ENCODE peak calls at places on chromosomes 5 and 9, in six cellular contexts. X is IMR-90, T is PC-3, U is endothelial cell of umbilical vein, V is sigmoid colon, F is GM23248. G is an unnamed sample.

GRCh38 chr5:132837868-132838267 is 7.4 kb upstream of the SHROOM1 start:
- DNase-seq in X (no peak), T (peak; percentile 48), U (no peak), V (no peak), F (no peak), G (no peak)

GRCh38 chr9:133999866-134000265 is 7.7 kb upstream of the VAV2 start:
- DNase-seq in X (no peak), T (no peak), U (no peak), V (no peak), F (no peak), G (no peak)

GRCh38 chr5:58357121-58357520 is 102.8 kb downstream of the PLK2 start:
- DNase-seq in X (peak; percentile 78), T (no peak), U (no peak), V (no peak), F (peak; percentile 44), G (no peak)

GRCh38 chr5:66361070-66361469 is 217.0 kb downstream of the SREK1 start:
- DNase-seq in X (no peak), T (no peak), U (no peak), V (no peak), F (no peak), G (no peak)

GRCh38 chr5:50927953-50928352 is 261.5 kb downstream of the PARP8 start:
- DNase-seq in X (no peak), T (no peak), U (no peak), V (no peak), F (no peak), G (no peak)

GRCh38 chr5:42423285-42424152 is at the start of gene GHR:
- DNase-seq in X (peak; percentile 88), T (peak; percentile 94), U (peak; percentile 89), V (peak; percentile 93), F (peak; percentile 95), G (peak; percentile 85)

GRCh38 chr9:132698989-132699388 is 28.7 kb downstream of the GTF3C4 start:
- DNase-seq in X (no peak), T (no peak), U (peak; percentile 93), V (no peak), F (no peak), G (no peak)

GRCh38 chr5:180779985-180780610 is 22.5 kb downstream of the MGAT1 start:
- DNase-seq in X (no peak), T (no peak), U (no peak), V (no peak), F (no peak), G (no peak)

GRCh38 chr9:16602494-16602893 is 268.0 kb downstream of the BNC2 start:
- DNase-seq in X (no peak), T (no peak), U (no peak), V (no peak), F (no peak), G (no peak)

GRCh38 chr9:132288371-132288770 is 66.4 kb downstream of the SETX start:
- DNase-seq in X (peak; percentile 77), T (no peak), U (no peak), V (no peak), F (peak; percentile 67), G (no peak)

GRCh38 chr5:16412556-16412955 is 53.0 kb downstream of the ZNF622 start:
- DNase-seq in X (no peak), T (no peak), U (no peak), V (no peak), F (peak; percentile 26), G (no peak)

GRCh38 chr9:131410051-131410491 is 16.2 kb downstream of the PRRC2B start:
- DNase-seq in X (peak; percentile 55), T (no peak), U (no peak), V (no peak), F (no peak), G (no peak)

GRCh38 chr5:43154424-43154823 is 33.7 kb downstream of the ZNF131 start:
- DNase-seq in X (no peak), T (no peak), U (no peak), V (no peak), F (no peak), G (no peak)

GRCh38 chr9:126882746-126883145 is 22.3 kb downstream of the ZBTB34 start:
- DNase-seq in X (no peak), T (no peak), U (no peak), V (no peak), F (no peak), G (no peak)

GRCh38 chr9:33778700-33779351 is 16.5 kb upstream of the PRSS3 start:
- DNase-seq in X (peak; percentile 59), T (peak; percentile 84), U (peak; percentile 73), V (no peak), F (peak; percentile 70), G (no peak)

GRCh38 chr5:157335534-157336422 is 69.9 kb downstream of the CYFIP2 start:
- DNase-seq in X (peak; percentile 76), T (peak; percentile 53), U (no peak), V (no peak), F (peak; percentile 64), G (peak; percentile 38)

GRCh38 chr5:6176294-6176693 is 202.1 kb downstream of the MED10 start:
- DNase-seq in X (no peak), T (no peak), U (no peak), V (no peak), F (no peak), G (no peak)

GRCh38 chr5:77076961-77077820 is 9.9 kb downstream of the ZBED3 start:
- DNase-seq in X (peak; percentile 58), T (no peak), U (peak; percentile 61), V (peak; percentile 83), F (peak; percentile 85), G (peak; percentile 39)

GRCh38 chr5:124790261-124790894 is 43.9 kb upstream of the ZNF608 start:
- DNase-seq in X (peak; percentile 55), T (peak; percentile 29), U (peak; percentile 21), V (no peak), F (peak; percentile 62), G (peak; percentile 39)

GRCh38 chr9:37916471-37917314 is 12.8 kb upstream of the SLC25A51 start:
- DNase-seq in X (no peak), T (no peak), U (peak; percentile 76), V (peak; percentile 60), F (no peak), G (no peak)

GRCh38 chr9:37913480-37914153 is 9.7 kb upstream of the SLC25A51 start:
- DNase-seq in X (peak; percentile 72), T (peak; percentile 86), U (peak; percentile 84), V (peak; percentile 87), F (peak; percentile 77), G (peak; percentile 34)

GRCh38 chr9:37915911-37916470 is 12.1 kb upstream of the SLC25A51 start:
- DNase-seq in X (no peak), T (no peak), U (no peak), V (peak; percentile 29), F (no peak), G (no peak)

GRCh38 chr9:37914701-37915358 is 10.9 kb upstream of the SLC25A51 start:
- DNase-seq in X (no peak), T (no peak), U (no peak), V (no peak), F (no peak), G (no peak)

GRCh38 chr9:37914154-37914551 is 10.2 kb upstream of the SLC25A51 start:
- DNase-seq in X (no peak), T (no peak), U (no peak), V (no peak), F (no peak), G (no peak)
- H3K27me3 ChIP-seq in X (no peaks in the 10 kb centered on the region), T (no peaks in the 10 kb centered on the region), U (no peaks in the 10 kb centered on the region), V (no peaks in the 10 kb centered on the region), F (no peaks in the 10 kb centered on the region), G (no peaks in the 10 kb centered on the region)

GRCh38 chr9:37033753-37034319 is at the start of gene PAX5:
- DNase-seq in X (no peak), T (no peak), U (peak; percentile 17), V (no peak), F (peak; percentile 23), G (no peak)

GRCh38 chr9:37033141-37033540 is 927 bp downstream of the PAX5 start:
- DNase-seq in X (no peak), T (no peak), U (no peak), V (no peak), F (no peak), G (no peak)

GRCh38 chr9:37034938-37035471 is 937 bp upstream of the PAX5 start:
- DNase-seq in X (no peak), T (no peak), U (no peak), V (no peak), F (no peak), G (no peak)

GRCh38 chr9:37035472-37036236 is 1.6 kb upstream of the PAX5 start:
- DNase-seq in X (no peak), T (no peak), U (peak; percentile 12), V (no peak), F (no peak), G (no peak)

DNA sequence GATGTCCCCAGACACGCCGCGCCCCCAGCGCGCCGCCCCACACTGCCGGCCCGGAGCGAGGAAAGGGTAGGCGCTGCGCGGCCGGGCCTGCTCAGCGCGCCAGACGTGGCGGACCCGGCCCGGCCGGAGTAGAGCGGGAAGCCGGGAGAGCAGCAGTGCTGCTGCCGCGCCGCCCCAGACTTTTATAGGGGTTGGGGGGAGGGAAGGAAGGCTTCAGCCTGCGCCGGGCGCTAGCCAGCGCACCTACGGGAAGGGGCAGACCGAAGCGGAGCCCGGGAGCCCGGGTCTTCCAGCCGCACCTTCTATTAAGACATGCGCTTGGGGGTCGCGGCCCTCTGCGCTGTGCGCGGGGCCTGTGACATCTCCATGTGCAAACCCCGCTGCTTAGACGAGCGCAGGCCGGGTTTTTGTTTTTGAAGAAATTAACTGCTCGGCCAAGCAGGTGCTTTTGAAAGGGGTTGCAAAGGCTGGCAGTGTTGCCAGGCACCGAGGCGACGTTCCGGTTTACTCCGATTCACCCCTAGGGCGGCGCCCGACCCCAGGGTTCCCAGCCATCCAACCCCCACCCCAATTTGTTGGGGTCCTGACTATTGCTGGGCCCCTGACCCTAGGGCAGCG is 361 bp upstream of the PAX5 start:
- DNase-seq in X (no peak), T (peak; percentile 40), U (no peak), V (no peak), F (peak; percentile 38), G (no peak)
- H3K27me3 ChIP-seq in X (peaks cover 99% of the 10 kb centered on the region), T (peaks cover 14% of the 10 kb centered on the region), U (peaks cover 94% of the 10 kb centered on the region), V (peaks cover 100% of the 10 kb centered on the region), F (peaks cover 98% of the 10 kb centered on the region), G (peaks cover 28% of the 10 kb centered on the region)

GRCh38 chr5:14035859-14036440 is 91.5 kb upstream of the DNAH5 start:
- DNase-seq in X (peak; percentile 100), T (peak; percentile 100), U (peak; percentile 96), V (no peak), F (peak; percentile 99), G (peak; percentile 96)
- H3K27me3 ChIP-seq in X (no peaks in the 10 kb centered on the region), T (no peaks in the 10 kb centered on the region), U (no peaks in the 10 kb centered on the region), V (no peaks in the 10 kb centered on the region), F (no peaks in the 10 kb centered on the region), G (no peaks in the 10 kb centered on the region)

DNA sequence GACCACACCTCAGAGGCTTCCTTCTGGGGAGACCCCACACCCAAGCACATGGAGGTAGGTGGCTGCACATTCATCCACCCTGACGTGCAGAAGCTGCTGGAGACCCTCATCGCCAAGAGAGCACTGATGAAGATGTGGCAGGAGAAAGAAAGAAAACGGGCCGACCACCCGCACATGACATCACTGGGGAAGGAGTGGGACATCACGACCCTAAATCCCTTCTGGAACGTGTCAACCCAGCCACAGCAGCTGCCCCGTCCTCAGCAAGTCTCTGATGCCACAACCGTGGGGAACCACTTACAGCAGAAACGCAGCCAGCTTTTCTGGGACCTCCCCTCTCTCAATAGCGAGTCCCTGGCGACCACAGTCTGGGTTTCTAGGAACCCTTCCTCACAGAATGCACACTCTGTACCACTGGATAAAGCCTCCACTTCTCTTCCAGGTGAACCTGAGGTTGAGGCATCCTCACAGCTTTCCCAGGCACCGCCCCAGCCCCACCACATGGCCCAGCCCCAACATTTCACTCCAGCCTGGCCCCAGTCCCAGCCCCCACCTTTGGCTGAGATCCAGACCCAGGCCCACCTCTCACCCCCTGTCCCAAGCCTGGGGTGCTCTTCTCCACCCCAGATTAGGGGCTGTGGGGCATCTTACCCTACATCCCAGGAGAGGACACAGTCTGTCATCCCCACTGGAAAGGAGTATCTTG is 3.0 kb downstream of the SPATA31E1 start:
- DNase-seq in X (no peak), T (no peak), U (no peak), V (no peak), F (no peak), G (no peak)
- H3K27me3 ChIP-seq in X (no peaks in the 10 kb centered on the region), T (no peaks in the 10 kb centered on the region), U (no peaks in the 10 kb centered on the region), V (no peaks in the 10 kb centered on the region), F (no peaks in the 10 kb centered on the region), G (no peaks in the 10 kb centered on the region)

G was measured in MG63.